ENCODE peak calls at places on chromosomes 5 and 9, in seven cellular contexts. P is heart left ventricle; Y is caudate nucleus; S is left ventricle myocardium inferior; B is activated naive CD8-positive, alpha-beta T cell treated with anti-CD3 and anti-CD28 coated beads for 36 hours; L is AG10803; T is CD8-positive, alpha-beta T cell. W is an unnamed sample.

GRCh38 chr5:90518666-90519065 is 10.7 kb downstream of the LYSMD3 start:
- DNase-seq in P (no peak), Y (no peak), S (no peak), B (no peak), L (peak; percentile 30), T (no peak), W (peak; percentile 31)

GRCh38 chr5:177389368-177390169 is 5.3 kb downstream of the SLC34A1 start:
- DNase-seq in P (no peak), Y (no peak), S (no peak), B (peak; percentile 36), L (peak; percentile 83), T (peak; percentile 49), W (peak; percentile 79)

GRCh38 chr5:3220201-3220600 is 375.4 kb upstream of the IRX1 start:
- DNase-seq in P (peak; percentile 1), Y (no peak), S (no peak), B (no peak), L (no peak), T (no peak), W (no peak)

GRCh38 chr5:6387970-6388369 is 9.6 kb upstream of the MED10 start:
- DNase-seq in P (no peak), Y (no peak), S (no peak), B (no peak), L (no peak), T (no peak), W (no peak)

GRCh38 chr9:101465330-101465915 is 29.8 kb upstream of the ALDOB start:
- DNase-seq in P (peak; percentile 26), Y (no peak), S (no peak), B (no peak), L (peak; percentile 86), T (no peak), W (peak; percentile 39)

GRCh38 chr9:37412431-37413151 is 9.9 kb upstream of the GRHPR start:
- DNase-seq in P (no peak), Y (no peak), S (no peak), B (no peak), L (peak; percentile 70), T (no peak), W (peak; percentile 87)

GRCh38 chr5:8470489-8470888 is 601.5 kb downstream of the MTRR start:
- DNase-seq in P (no peak), Y (no peak), S (no peak), B (no peak), L (no peak), T (no peak), W (no peak)

GRCh38 chr5:58886315-58887207 is 303.7 kb downstream of the RAB3C start:
- DNase-seq in P (peak; percentile 54), Y (peak; percentile 30), S (peak; percentile 42), B (peak; percentile 60), L (peak; percentile 60), T (peak; percentile 58), W (peak; percentile 80)

GRCh38 chr5:1405539-1406530 is 39.4 kb downstream of the SLC6A3 start:
- DNase-seq in P (no peak), Y (no peak), S (peak; percentile 5), B (no peak), L (no peak), T (no peak), W (no peak)

GRCh38 chr5:73022480-73023169 is 66.8 kb downstream of the FCHO2 start:
- DNase-seq in P (no peak), Y (no peak), S (no peak), B (no peak), L (peak; percentile 33), T (no peak), W (no peak)

GRCh38 chr5:127909078-127909477 is 174.5 kb upstream of the SLC12A2 start:
- DNase-seq in P (no peak), Y (no peak), S (no peak), B (no peak), L (peak; percentile 55), T (no peak), W (peak; percentile 46)

GRCh38 chr9:130467371-130467770 is 22.6 kb downstream of the ASS1 start:
- DNase-seq in P (no peak), Y (no peak), S (no peak), B (no peak), L (no peak), T (no peak), W (no peak)

GRCh38 chr5:171388816-171389168 is 1.1 kb downstream of the NPM1 start:
- DNase-seq in P (no peak), Y (no peak), S (no peak), B (peak; percentile 51), L (no peak), T (no peak), W (no peak)

GRCh38 chr9:124262596-124263045 is 4.9 kb downstream of the NEK6 start:
- DNase-seq in P (no peak), Y (no peak), S (no peak), B (no peak), L (no peak), T (no peak), W (peak; percentile 88)

GRCh38 chr9:16181539-16181938 is 628.7 kb downstream of the CCDC171 start:
- DNase-seq in P (no peak), Y (no peak), S (no peak), B (no peak), L (no peak), T (no peak), W (no peak)

GRCh38 chr9:93824386-93825294 is 130.5 kb downstream of the BARX1 start:
- DNase-seq in P (no peak), Y (no peak), S (no peak), B (no peak), L (no peak), T (no peak), W (no peak)

GRCh38 chr9:130707225-130707976 is 13.8 kb downstream of the EXOSC2 start:
- DNase-seq in P (peak; percentile 71), Y (no peak), S (peak; percentile 38), B (peak; percentile 47), L (peak; percentile 70), T (peak; percentile 77), W (peak; percentile 80)

GRCh38 chr9:138074516-138074915 is 196.9 kb downstream of the CACNA1B start:
- DNase-seq in P (no peak), Y (no peak), S (no peak), B (no peak), L (no peak), T (no peak), W (no peak)

GRCh38 chr9:116837038-116837998 is 150.2 kb downstream of the TRIM32 start:
- DNase-seq in P (no peak), Y (no peak), S (no peak), B (no peak), L (no peak), T (no peak), W (no peak)

GRCh38 chr9:108417726-108418125 is 438.1 kb downstream of the ACTL7B start:
- DNase-seq in P (no peak), Y (no peak), S (no peak), B (no peak), L (peak; percentile 65), T (no peak), W (no peak)

GRCh38 chr5:172438304-172438652 is 16.0 kb downstream of the SH3PXD2B start:
- DNase-seq in P (no peak), Y (no peak), S (peak; percentile 7), B (no peak), L (peak; percentile 38), T (no peak), W (no peak)

GRCh38 chr5:35096209-35096608 is 48.5 kb upstream of the AGXT2 start:
- DNase-seq in P (no peak), Y (no peak), S (no peak), B (no peak), L (peak; percentile 61), T (no peak), W (no peak)

GRCh38 chr9:125617087-125617486 is 89.9 kb downstream of the MAPKAP1 start:
- DNase-seq in P (no peak), Y (no peak), S (no peak), B (no peak), L (no peak), T (no peak), W (no peak)

GRCh38 chr5:182126-182525 is 9.2 kb upstream of the LRRC14B start:
- DNase-seq in P (no peak), Y (no peak), S (no peak), B (no peak), L (no peak), T (no peak), W (no peak)

GRCh38 chr5:109516385-109516784 is 106.6 kb upstream of the PJA2 start:
- DNase-seq in P (no peak), Y (no peak), S (no peak), B (no peak), L (peak; percentile 45), T (no peak), W (no peak)

GRCh38 chr9:129383415-129384088 is 205.5 kb upstream of the IER5L start:
- DNase-seq in P (peak; percentile 87), Y (no peak), S (peak; percentile 88), B (peak; percentile 78), L (peak; percentile 72), T (peak; percentile 70), W (peak; percentile 82)

GRCh38 chr5:5494489-5495402 is 72.3 kb downstream of the ICE1 start:
- DNase-seq in P (peak; percentile 71), Y (no peak), S (peak; percentile 72), B (peak; percentile 79), L (peak; percentile 33), T (peak; percentile 84), W (peak; percentile 72)

GRCh38 chr5:130141689-130142320 is 237.5 kb downstream of the CHSY3 start:
- DNase-seq in P (no peak), Y (no peak), S (no peak), B (peak; percentile 2), L (peak; percentile 47), T (no peak), W (peak; percentile 65)

GRCh38 chr5:137142371-137143243 is 356.5 kb downstream of the SPOCK1 start:
- DNase-seq in P (peak; percentile 52), Y (no peak), S (peak; percentile 62), B (no peak), L (peak; percentile 97), T (no peak), W (peak; percentile 93)

GRCh38 chr9:34334916-34335315 is 5.5 kb downstream of the NUDT2 start:
- DNase-seq in P (no peak), Y (no peak), S (no peak), B (no peak), L (no peak), T (no peak), W (no peak)

GRCh38 chr9:15735083-15735974 is 182.5 kb downstream of the CCDC171 start:
- DNase-seq in P (no peak), Y (no peak), S (no peak), B (no peak), L (peak; percentile 93), T (no peak), W (peak; percentile 86)

GRCh38 chr9:21434202-21435014 is 5.8 kb upstream of the IFNA1 start:
- DNase-seq in P (no peak), Y (no peak), S (no peak), B (peak; percentile 29), L (peak; percentile 79), T (peak; percentile 45), W (peak; percentile 78)

GRCh38 chr9:136726631-136727191 is 14.3 kb downstream of the DIPK1B start:
- DNase-seq in P (no peak), Y (no peak), S (no peak), B (peak; percentile 41), L (peak; percentile 25), T (peak; percentile 45), W (peak; percentile 51)